ENCODE peak calls at places on chromosome 9, in seven cellular contexts. P is keratinocyte, S is hepatocyte, L is H9, K is IMR-90, A is trophoblast cell, R is K562. Z is an unnamed sample. For H3K4me1, the result is how much of the 10 kb centered on the place peaks cover.

GRCh38 chr9:137387034-137387890 is 35.7 kb downstream of the EXD3 start:
- DNase-seq in P (no peak), R (no peak), L (no peak), S (no peak), A (no peak), K (no peak), Z (no peak)

GRCh38 chr9:126688617-126689016 is 74.9 kb downstream of the LMX1B start:
- DNase-seq in K (no peak), L (no peak), S (no peak), A (no peak), R (no peak), P (no peak), Z (no peak)

GRCh38 chr9:134217431-134218210 is 53.3 kb upstream of the RNU6ATAC start:
- DNase-seq in R (peak), A (no peak), P (no peak), S (no peak), K (no peak), L (no peak), Z (peak)

GRCh38 chr9:27770541-27770940 is 197.3 kb upstream of the C9orf72 start:
- DNase-seq in R (no peak), P (no peak), K (no peak), S (no peak), A (no peak), L (no peak), Z (no peak)

GRCh38 chr9:111957856-111958631 is 61.4 kb downstream of the UGCG start:
- DNase-seq in K (peak), A (peak), R (no peak), P (peak), S (peak), L (no peak), Z (peak)

GRCh38 chr9:95030344-95030743 is 287.2 kb downstream of the FANCC start:
- DNase-seq in K (no peak), L (no peak), R (no peak), A (no peak), S (no peak), P (no peak), Z (peak)

GRCh38 chr9:18566125-18566524 is 92.2 kb downstream of the ADAMTSL1 start:
- DNase-seq in L (no peak), R (no peak), S (no peak), P (no peak), K (peak), A (no peak), Z (peak)

GRCh38 chr9:109107402-109108240 is 12.1 kb downstream of the TMEM245 start:
- DNase-seq in A (peak), L (no peak), P (no peak), R (peak), S (peak), K (peak), Z (no peak)

GRCh38 chr9:86246752-86247161 is 12.7 kb downstream of the C9orf153 start:
- DNase-seq in R (no peak), L (peak), S (no peak), K (no peak), P (no peak), A (no peak), Z (peak)

GRCh38 chr9:22238809-22239684 is 207.6 kb upstream of the DMRTA1 start:
- DNase-seq in A (no peak), R (no peak), S (peak), P (no peak), K (peak), L (no peak), Z (peak)

GRCh38 chr9:109122726-109123621 is 3.2 kb upstream of the TMEM245 start:
- DNase-seq in S (no peak), P (no peak), L (no peak), R (no peak), K (no peak), A (no peak), Z (no peak)

GRCh38 chr9:122807271-122807900 is 7.5 kb downstream of the OR1K1 start:
- DNase-seq in A (peak), K (peak), P (no peak), R (no peak), L (no peak), S (no peak), Z (no peak)

GRCh38 chr9:137494104-137494544 is 35.0 kb upstream of the NSMF start:
- DNase-seq in A (no peak), R (peak), L (no peak), K (no peak), S (no peak), P (no peak), Z (no peak)

GRCh38 chr9:79054500-79054899 is 517.3 kb upstream of the TLE4 start:
- DNase-seq in K (peak), S (no peak), A (no peak), L (no peak), R (no peak), P (no peak), Z (no peak)

GRCh38 chr9:130692365-130692764 is 1.2 kb upstream of the EXOSC2 start:
- DNase-seq in S (peak), P (no peak), A (no peak), K (no peak), L (peak), R (no peak), Z (no peak)

GRCh38 chr9:137397675-137398423 is 25.1 kb downstream of the EXD3 start:
- DNase-seq in S (no peak), R (no peak), K (no peak), A (no peak), P (no peak), L (no peak), Z (no peak)

GRCh38 chr9:129633207-129633606 is 7.2 kb downstream of the NTMT1 start:
- DNase-seq in R (no peak), A (no peak), K (no peak), S (no peak), L (no peak), P (no peak), Z (no peak)
- H2AFZ ChIP-seq in R (no peak), A (no peak), K (no peak), S (no peak), L (no peak), P (no peak), Z (no peak)

DNA sequence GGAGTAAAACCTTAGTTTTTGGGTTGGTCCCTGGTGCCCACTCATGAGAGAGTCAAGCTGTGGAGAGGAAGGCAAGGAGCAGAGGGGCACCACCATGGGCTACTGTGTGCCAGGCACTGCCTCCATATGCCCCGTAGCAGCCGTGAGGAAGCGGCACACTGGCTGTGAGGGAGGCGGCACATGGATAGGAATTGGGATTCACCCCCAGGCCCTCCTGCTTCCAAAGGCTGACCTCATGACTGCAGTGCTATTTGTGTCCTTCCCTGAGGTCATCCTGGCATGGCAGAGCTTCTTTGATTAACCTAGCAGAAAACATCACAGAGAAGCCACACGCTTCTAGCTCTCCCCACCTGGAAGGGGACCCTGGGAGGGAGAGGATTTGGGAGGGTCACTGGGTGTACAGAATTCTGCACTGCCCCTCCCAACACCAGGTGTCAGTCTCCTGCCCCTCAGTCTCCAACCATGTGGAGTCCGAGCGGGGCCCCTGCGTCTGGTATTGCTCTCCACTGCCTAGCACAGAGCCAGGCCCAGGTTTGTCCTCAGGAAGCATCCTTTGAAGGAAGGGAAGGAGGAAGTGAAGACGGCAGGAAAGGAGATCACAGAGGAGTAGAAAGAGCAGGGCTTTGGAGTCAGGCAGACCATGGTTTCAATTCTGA is 109.9 kb downstream of the RGS3 start:
- DNase-seq in K (no peak), L (no peak), A (no peak), R (no peak), S (no peak), P (no peak), Z (no peak)
- H3K4me1 ChIP-seq in K (under half), L (under half), A (under half), R (under half), S (under half), P (under half), Z (under half)

GRCh38 chr9:92151691-92152393 is 36.6 kb upstream of the SPTLC1 start:
- DNase-seq in L (no peak), S (peak), R (no peak), K (peak), P (no peak), A (peak), Z (no peak)
- H2AFZ ChIP-seq in L (peak), S (no peak), R (peak), K (peak), P (peak), A (no peak), Z (no peak)

GRCh38 chr9:129332581-129332980 is 154.5 kb upstream of the IER5L start:
- DNase-seq in S (no peak), A (no peak), R (no peak), L (no peak), P (no peak), K (no peak), Z (no peak)
- H3K4me1 ChIP-seq in S (under half), A (under half), R (under half), L (under half), P (half or more), K (under half), Z (under half)

Z was measured in Karpas-422.